ENCODE peak calls at places on chromosomes 2 and 18, in eight cellular contexts. U, F, L, S, X, H, J and C are unnamed samples.
A peak's percentile ranks its signal among the peaks of the same experiment; 100 is the strongest.

GRCh38 chr2:10987861-10988260 is 76.1 kb downstream of the KCNF1 start:
- DNase-seq in F (no peak), S (no peak), H (no peak), J (no peak), L (no peak), X (no peak), U (no peak), C (no peak)

GRCh38 chr18:14179306-14179705 is 47.1 kb upstream of the ZNF519 start:
- DNase-seq in S (no peak), J (no peak), X (peak; percentile 1), H (no peak), U (no peak), L (no peak), F (no peak), C (no peak)

GRCh38 chr18:79200546-79201268 is 131.5 kb downstream of the ATP9B start:
- DNase-seq in X (no peak), F (peak; percentile 36), U (peak; percentile 76), J (no peak), S (no peak), L (no peak), H (no peak), C (no peak)

GRCh38 chr2:166609183-166609959 is 115.3 kb upstream of the SCN7A start:
- DNase-seq in S (no peak), J (no peak), U (no peak), F (no peak), L (no peak), H (no peak), X (no peak), C (no peak)

GRCh38 chr18:55401275-55401620 is 186.7 kb downstream of the TCF4 start:
- DNase-seq in X (peak; percentile 45), H (no peak), U (no peak), F (no peak), L (no peak), S (no peak), J (no peak), C (no peak)

GRCh38 chr2:108917526-108917925 is 71.5 kb downstream of the EDAR start:
- DNase-seq in U (no peak), S (no peak), H (no peak), J (no peak), L (no peak), X (no peak), F (no peak), C (no peak)

GRCh38 chr18:13260114-13260926 is 41.8 kb downstream of the LDLRAD4 start:
- DNase-seq in X (no peak), H (no peak), S (no peak), F (no peak), U (no peak), J (no peak), L (no peak), C (no peak)

GRCh38 chr18:79855147-79855910 is 57.6 kb downstream of the KCNG2 start:
- DNase-seq in S (no peak), X (no peak), H (no peak), L (peak; percentile 29), J (peak; percentile 29), U (no peak), F (no peak), C (no peak)

GRCh38 chr2:209872675-209873074 is 101.0 kb downstream of the UNC80 start:
- DNase-seq in F (no peak), J (no peak), L (no peak), X (peak; percentile 89), H (no peak), S (peak; percentile 47), U (no peak), C (no peak)

GRCh38 chr18:60044290-60045006 is 144.7 kb downstream of the PMAIP1 start:
- DNase-seq in X (peak; percentile 75), L (no peak), F (no peak), H (no peak), S (peak; percentile 66), J (no peak), U (no peak), C (no peak)

GRCh38 chr2:192814376-192814775 is 619.6 kb upstream of the TMEFF2 start:
- DNase-seq in L (no peak), F (no peak), X (no peak), S (no peak), J (no peak), H (no peak), U (no peak), C (no peak)

GRCh38 chr18:55013685-55014084 is 54.4 kb upstream of the CCDC68 start:
- DNase-seq in U (no peak), F (no peak), J (no peak), S (no peak), H (no peak), X (no peak), L (no peak), C (no peak)